ENCODE peak calls at places on chromosomes 11 and 22, in ten cellular contexts. J is tibial nerve, C is Caco-2, U is endothelial cell, B is psoas muscle, Z is H9, P is bronchial epithelial cell, G is HL-60, N is PC-3, W is stomach. V is an unnamed sample.

GRCh38 chr11:93089474-93090102 is 108.2 kb downstream of the SLC36A4 start:
- DNase-seq in G (peak), U (peak), J (peak), W (no peak), N (peak), P (peak), Z (peak), C (peak), B (no peak), V (peak)

GRCh38 chr11:130581631-130582030 is 133.2 kb downstream of the ADAMTS15 start:
- DNase-seq in W (no peak), G (no peak), U (no peak), J (no peak), C (no peak), B (no peak), Z (no peak), P (peak), N (no peak), V (no peak)

GRCh38 chr11:61507012-61507768 is 1.4 kb upstream of the LRRC10B start:
- DNase-seq in W (no peak), N (no peak), P (no peak), J (no peak), B (no peak), U (no peak), Z (no peak), C (no peak), G (no peak), V (no peak)

GRCh38 chr11:7487360-7487759 is 2.1 kb downstream of the OLFML1 start:
- DNase-seq in B (no peak), J (no peak), G (no peak), U (no peak), C (no peak), W (no peak), P (no peak), N (no peak), Z (no peak), V (no peak)

GRCh38 chr11:30387891-30388861 is 65.3 kb downstream of the ARL14EP start:
- DNase-seq in N (no peak), Z (no peak), P (no peak), J (no peak), G (no peak), B (no peak), U (peak), W (no peak), C (no peak), V (no peak)

GRCh38 chr11:9037046-9037780 is 33.4 kb upstream of the NRIP3 start:
- DNase-seq in W (no peak), C (no peak), U (no peak), G (no peak), B (no peak), J (no peak), Z (no peak), N (no peak), P (no peak), V (no peak)

GRCh38 chr11:8219257-8220021 is 44.2 kb downstream of the LMO1 start:
- DNase-seq in G (peak), U (peak), P (peak), B (no peak), W (peak), C (peak), Z (peak), N (peak), J (peak), V (peak)

GRCh38 chr22:44583854-44584253 is 85.8 kb upstream of the RTL6 start:
- DNase-seq in B (peak), G (no peak), P (no peak), C (no peak), Z (peak), U (no peak), W (no peak), J (no peak), N (no peak), V (no peak)

GRCh38 chr11:122995526-122995925 is 13.9 kb upstream of the BSX start:
- DNase-seq in B (no peak), Z (no peak), N (no peak), U (no peak), P (no peak), G (no peak), C (no peak), J (no peak), W (no peak), V (no peak)

GRCh38 chr22:33652596-33652995 is 267.7 kb downstream of the LARGE1 start:
- DNase-seq in J (no peak), G (no peak), C (no peak), B (no peak), N (no peak), P (peak), W (no peak), U (no peak), Z (no peak), V (no peak)

GRCh38 chr11:105202844-105203548 is 63.4 kb upstream of the CARD18 start:
- DNase-seq in N (peak), W (no peak), C (peak), B (no peak), P (no peak), U (no peak), J (no peak), Z (no peak), G (no peak), V (no peak)

GRCh38 chr11:20596629-20597129 is 2.7 kb upstream of the SLC6A5 start:
- DNase-seq in P (peak), U (no peak), G (no peak), W (no peak), N (no peak), Z (peak), B (no peak), C (no peak), J (no peak), V (no peak)

GRCh38 chr22:43008921-43009320 is 6.0 kb downstream of the PACSIN2 start:
- DNase-seq in P (no peak), B (no peak), U (no peak), W (no peak), J (no peak), N (peak), Z (no peak), C (no peak), G (no peak), V (no peak)

GRCh38 chr22:23580586-23581251 is 629 bp upstream of the IGLL1 start:
- DNase-seq in W (no peak), B (no peak), J (no peak), N (no peak), Z (no peak), P (no peak), C (no peak), U (no peak), G (peak), V (no peak)

GRCh38 chr11:62427630-62428233 is 8.9 kb downstream of the SCGB1A1 start:
- DNase-seq in Z (no peak), U (no peak), J (no peak), P (peak), N (peak), C (no peak), B (no peak), W (no peak), G (peak), V (peak)

GRCh38 chr11:8110396-8110795 is 29.4 kb downstream of the TUB start:
- DNase-seq in C (no peak), G (no peak), Z (no peak), B (no peak), P (no peak), J (no peak), U (no peak), N (no peak), W (no peak), V (no peak)

GRCh38 chr11:47599821-47600377 is 5.7 kb upstream of the C1QTNF4 start:
- DNase-seq in N (no peak), C (no peak), W (no peak), G (no peak), U (no peak), P (no peak), Z (no peak), J (no peak), B (no peak), V (no peak)

GRCh38 chr22:39906207-39906606 is 5.3 kb downstream of the GRAP2 start:
- DNase-seq in P (no peak), Z (no peak), W (no peak), J (no peak), U (no peak), B (no peak), C (no peak), N (no peak), G (no peak), V (no peak)

GRCh38 chr22:46970411-46971123 is 208.1 kb downstream of the TBC1D22A start:
- DNase-seq in U (no peak), J (no peak), P (no peak), Z (no peak), G (no peak), N (no peak), B (peak), C (no peak), W (no peak), V (no peak)

GRCh38 chr11:17256512-17256911 is 20.0 kb upstream of the NUCB2 start:
- DNase-seq in N (peak), J (no peak), B (no peak), U (no peak), W (no peak), C (no peak), Z (no peak), G (no peak), P (peak), V (no peak)

GRCh38 chr22:38724926-38725571 is 19.3 kb downstream of the GTPBP1 start:
- DNase-seq in C (peak), G (peak), P (peak), Z (no peak), W (no peak), J (no peak), U (peak), N (peak), B (peak), V (no peak)

GRCh38 chr11:73114110-73114834 is 27.8 kb downstream of the FCHSD2 start:
- DNase-seq in J (no peak), U (no peak), G (no peak), B (no peak), N (peak), Z (no peak), P (peak), W (no peak), C (no peak), V (no peak)

GRCh38 chr22:40637181-40638150 is 947 bp upstream of the MRTFA start:
- DNase-seq in W (peak), G (peak), C (no peak), J (peak), P (peak), N (peak), Z (no peak), B (peak), U (no peak), V (no peak)

GRCh38 chr22:40363059-40363458 is 7.3 kb upstream of the SGSM3 start:
- DNase-seq in Z (no peak), C (no peak), N (no peak), J (no peak), P (no peak), U (no peak), B (no peak), G (no peak), W (no peak), V (no peak)

GRCh38 chr11:64490562-64491216 is 100.3 kb upstream of the SLC22A12 start:
- DNase-seq in U (no peak), P (no peak), B (no peak), G (no peak), N (no peak), C (peak), W (no peak), J (no peak), Z (no peak), V (no peak)

GRCh38 chr11:64492561-64492960 is 98.5 kb upstream of the SLC22A12 start:
- DNase-seq in G (peak), C (no peak), Z (no peak), B (no peak), P (no peak), J (no peak), N (no peak), W (no peak), U (no peak), V (no peak)

GRCh38 chr11:64484308-64485061 is 106.5 kb upstream of the SLC22A12 start:
- DNase-seq in J (no peak), Z (no peak), C (no peak), W (no peak), G (no peak), B (no peak), U (no peak), N (no peak), P (no peak), V (no peak)

GRCh38 chr11:64485077-64485476 is 105.9 kb upstream of the SLC22A12 start:
- DNase-seq in W (no peak), G (no peak), N (no peak), C (no peak), U (no peak), P (no peak), J (no peak), Z (no peak), B (no peak), V (no peak)

DNA sequence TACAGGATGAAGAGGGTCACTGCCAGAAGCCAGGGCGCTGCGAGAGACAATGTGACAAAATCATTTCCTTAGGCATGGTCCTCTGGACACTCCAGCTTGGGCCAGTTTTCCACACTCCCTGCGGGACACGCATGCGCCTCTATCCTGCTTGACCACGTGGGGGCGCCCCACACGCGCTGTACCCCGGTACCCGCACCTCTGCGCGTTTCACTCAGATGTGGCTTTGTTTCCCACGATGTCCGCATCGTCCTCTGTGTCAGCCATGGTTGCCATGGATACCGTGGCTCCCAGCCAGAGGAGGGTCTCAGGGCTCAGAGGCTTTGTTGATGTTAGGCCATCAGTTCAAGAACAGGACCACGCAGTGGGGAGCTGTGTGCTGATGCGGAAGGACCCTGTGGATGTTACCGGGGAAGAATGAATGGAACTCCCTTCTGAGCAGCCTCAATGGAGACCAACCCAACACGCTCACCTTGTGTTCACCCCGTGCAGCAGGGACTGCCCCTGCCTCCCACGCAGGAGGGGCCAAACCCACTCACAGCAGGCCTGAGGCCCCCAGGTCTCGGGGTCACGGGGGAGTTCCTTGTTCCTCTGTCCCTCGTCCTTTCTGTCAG is 101.1 kb upstream of the SLC22A12 start:
- DNase-seq in G (peak), Z (peak), C (peak), U (peak), W (peak), J (no peak), P (peak), N (peak), B (peak), V (peak)
- TF ChIP-seq CTCF in G (peak), Z (peak), C (peak), U (peak), W (no peak), J (peak), P (peak), N (peak), B (peak), V (peak)

GRCh38 chr11:78063440-78064181 is at the start of gene THRSP:
- DNase-seq in N (no peak), B (peak), Z (no peak), U (no peak), C (no peak), P (no peak), J (no peak), G (no peak), W (no peak), V (no peak)
- TF ChIP-seq CTCF in N (no peak), B (no peak), Z (no peak), U (no peak), C (no peak), P (no peak), J (no peak), G (no peak), W (no peak), V (no peak)

GRCh38 chr11:119155733-119156492 is 7.1 kb downstream of the ABCG4 start:
- DNase-seq in Z (peak), U (peak), N (peak), G (peak), W (no peak), J (no peak), C (peak), P (no peak), B (no peak), V (no peak)
- TF ChIP-seq CTCF in Z (peak), U (no peak), N (peak), G (no peak), W (no peak), J (no peak), C (peak), P (peak), B (no peak), V (no peak)

DNA sequence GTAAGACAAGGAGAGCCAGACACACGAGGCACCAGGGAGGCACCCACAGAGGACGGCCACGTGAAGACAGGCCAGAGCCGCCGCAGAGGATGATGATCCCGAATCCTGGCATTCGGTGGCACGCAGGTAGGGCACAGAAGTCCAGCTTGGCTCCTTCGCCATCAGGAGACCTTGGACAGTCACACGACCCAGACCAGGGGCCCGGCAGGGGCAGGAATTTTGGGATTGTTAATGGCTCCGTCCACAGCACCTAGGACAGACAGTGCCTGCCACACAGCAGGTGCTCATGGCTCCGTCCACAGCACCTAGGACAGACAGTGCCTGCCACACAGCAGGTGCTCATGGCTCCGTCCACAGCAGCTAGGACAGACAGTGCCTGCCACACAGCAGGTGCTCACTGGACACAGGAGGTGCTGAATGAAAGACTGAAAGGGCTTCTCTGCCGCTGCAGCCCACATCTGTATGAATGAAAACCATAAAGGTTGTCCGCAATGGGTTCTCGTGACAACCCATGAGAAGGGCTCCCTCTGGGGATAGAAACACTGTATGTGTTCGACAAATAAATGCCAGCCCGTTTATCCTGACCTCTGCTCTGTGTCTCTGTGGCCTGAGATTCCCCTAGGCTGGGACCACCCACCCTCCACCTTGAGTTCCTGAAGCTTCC is 341.6 kb downstream of the CTTN start:
- DNase-seq in C (no peak), Z (no peak), J (no peak), P (no peak), G (no peak), N (no peak), B (no peak), W (no peak), U (no peak), V (no peak)
- TF ChIP-seq CTCF in C (no peak), Z (peak), J (no peak), P (no peak), G (no peak), N (no peak), B (no peak), W (no peak), U (no peak), V (no peak)

V was measured in GM10248.